ENCODE peak calls at places on chromosomes 3 and 15, in eight cellular contexts. H is transverse colon, M is GM23338, W is mammary epithelial cell, A is lung, I is sigmoid colon, Y is tibial nerve, L is stomach. V is an unnamed sample. For H3K4me1, the result is how much of the 10 kb centered on the place peaks cover.

GRCh38 chr3:65908588-65908987 is 130.1 kb downstream of the MAGI1 start:
- DNase-seq in A (no peak), W (no peak), L (no peak), H (no peak), M (no peak), Y (no peak), I (no peak), V (no peak)

GRCh38 chr3:16794251-16794650 is 90.5 kb upstream of the PLCL2 start:
- DNase-seq in I (no peak), M (no peak), Y (no peak), A (no peak), H (no peak), W (no peak), L (no peak), V (no peak)

GRCh38 chr15:73631915-73632669 is 1.1 kb downstream of the NPTN start:
- DNase-seq in A (no peak), L (no peak), I (peak), Y (no peak), M (peak), H (peak), W (peak), V (no peak)

GRCh38 chr3:175431396-175431795 is 572.3 kb downstream of the NAALADL2 start:
- DNase-seq in L (no peak), M (peak), H (peak), A (no peak), W (peak), I (no peak), Y (no peak), V (no peak)

GRCh38 chr3:159200176-159200575 is 398.3 kb downstream of the MFSD1 start:
- DNase-seq in A (no peak), H (no peak), Y (no peak), L (no peak), I (no peak), W (peak), M (no peak), V (no peak)

GRCh38 chr3:83500422-83500821 is 1458.4 kb upstream of the CADM2 start:
- DNase-seq in M (no peak), Y (no peak), L (no peak), H (no peak), W (peak), A (no peak), I (no peak), V (no peak)

GRCh38 chr15:89104172-89104564 is 15.9 kb downstream of the ABHD2 start:
- DNase-seq in M (no peak), I (peak), L (no peak), H (no peak), A (no peak), W (no peak), Y (peak), V (peak)

GRCh38 chr3:78978037-78978436 is 789.8 kb downstream of the ROBO1 start:
- DNase-seq in L (no peak), M (peak), W (peak), Y (no peak), H (no peak), I (no peak), A (no peak), V (no peak)

GRCh38 chr15:92636950-92637481 is 18.6 kb downstream of the FAM174B start:
- DNase-seq in L (peak), I (no peak), Y (no peak), M (peak), A (peak), W (peak), H (peak), V (no peak)

GRCh38 chr15:50262533-50262932 is 3.0 kb downstream of the HDC start:
- DNase-seq in W (no peak), H (peak), M (no peak), L (no peak), I (no peak), Y (no peak), A (no peak), V (no peak)

GRCh38 chr3:11582123-11582968 is 61.4 kb downstream of the VGLL4 start:
- DNase-seq in W (peak), Y (peak), I (peak), L (peak), A (peak), H (peak), M (peak), V (peak)

GRCh38 chr3:141738636-141739363 is 702 bp downstream of the RNF7 start:
- DNase-seq in I (no peak), L (no peak), H (peak), M (no peak), W (peak), A (no peak), Y (no peak), V (no peak)

GRCh38 chr15:96889734-96890480 is 559.4 kb downstream of the NR2F2 start:
- DNase-seq in L (no peak), W (no peak), H (no peak), A (no peak), Y (no peak), I (no peak), M (no peak), V (no peak)

GRCh38 chr15:81215531-81215930 is 18.9 kb downstream of the IL16 start:
- DNase-seq in I (no peak), A (no peak), Y (no peak), L (no peak), W (no peak), M (no peak), H (no peak), V (no peak)

GRCh38 chr15:74453925-74454763 is 6.8 kb downstream of the UBL7 start:
- DNase-seq in I (no peak), H (no peak), W (no peak), Y (no peak), A (no peak), L (no peak), M (no peak), V (no peak)

GRCh38 chr3:127443581-127444375 is 146.8 kb downstream of the TPRA1 start:
- DNase-seq in M (no peak), I (peak), W (no peak), H (no peak), Y (no peak), A (no peak), L (peak), V (no peak)

GRCh38 chr3:39126532-39127071 is 19.1 kb downstream of the TTC21A start:
- DNase-seq in H (peak), Y (no peak), A (no peak), I (peak), W (peak), L (no peak), M (peak), V (no peak)

GRCh38 chr3:39752751-39753150 is 56.7 kb upstream of the MYRIP start:
- DNase-seq in H (no peak), I (no peak), L (no peak), Y (no peak), M (no peak), A (no peak), W (peak), V (no peak)

GRCh38 chr3:13416002-13416793 is 3.9 kb downstream of the NUP210 start:
- DNase-seq in W (no peak), A (no peak), L (no peak), H (no peak), M (peak), I (no peak), Y (no peak), V (no peak)

GRCh38 chr3:134721214-134721613 is 70.4 kb upstream of the KY start:
- DNase-seq in Y (no peak), H (no peak), W (no peak), L (no peak), A (no peak), I (no peak), M (no peak), V (no peak)

GRCh38 chr3:144763878-144764454 is 792.3 kb downstream of the DIPK2A start:
- DNase-seq in I (no peak), L (no peak), W (peak), M (no peak), A (no peak), H (no peak), Y (no peak), V (no peak)

GRCh38 chr3:74000715-74001114 is 376.0 kb upstream of the PDZRN3 start:
- DNase-seq in A (no peak), H (no peak), W (no peak), Y (no peak), I (no peak), M (no peak), L (no peak), V (no peak)

GRCh38 chr3:189349772-189350171 is 178.0 kb downstream of the TPRG1 start:
- DNase-seq in H (no peak), I (no peak), W (no peak), M (no peak), Y (no peak), L (no peak), A (no peak), V (no peak)

GRCh38 chr3:41943444-41943843 is 18.5 kb downstream of the ULK4 start:
- DNase-seq in Y (no peak), I (no peak), L (no peak), H (no peak), M (no peak), A (no peak), W (no peak), V (no peak)

GRCh38 chr3:46228259-46229222 is 13.7 kb upstream of the CCR3 start:
- DNase-seq in L (no peak), I (peak), A (no peak), H (no peak), M (no peak), Y (no peak), W (peak), V (no peak)

GRCh38 chr15:75199347-75199976 is 2.2 kb upstream of the C15orf39 start:
- DNase-seq in Y (no peak), L (no peak), H (no peak), M (no peak), A (no peak), W (no peak), I (no peak), V (no peak)

GRCh38 chr3:178454714-178455113 is 81.5 kb upstream of the KCNMB2 start:
- DNase-seq in A (no peak), L (no peak), H (peak), M (no peak), W (peak), I (peak), Y (peak), V (peak)

GRCh38 chr3:36597422-36597821 is 166.9 kb downstream of the DCLK3 start:
- DNase-seq in H (no peak), Y (no peak), W (peak), A (no peak), I (no peak), L (no peak), M (no peak), V (no peak)

GRCh38 chr3:155370198-155370597 is 76.7 kb upstream of the STRIT1 start:
- DNase-seq in M (no peak), A (peak), L (no peak), I (peak), H (no peak), Y (peak), W (no peak), V (no peak)

GRCh38 chr15:59166156-59166555 is 40.5 kb upstream of the LDHAL6B start:
- DNase-seq in L (no peak), W (no peak), H (no peak), I (no peak), M (no peak), Y (no peak), A (no peak), V (no peak)

GRCh38 chr3:187783098-187783497 is 37.8 kb upstream of the BCL6 start:
- DNase-seq in A (peak), M (no peak), W (peak), L (peak), H (no peak), Y (no peak), I (peak), V (no peak)

GRCh38 chr15:23095796-23096195 is 40.8 kb downstream of the GOLGA6L1 start:
- DNase-seq in W (no peak), L (no peak), A (no peak), M (no peak), H (no peak), I (no peak), Y (no peak), V (no peak)

GRCh38 chr15:39589815-39590644 is 9.2 kb downstream of the THBS1 start:
- DNase-seq in H (peak), Y (no peak), A (no peak), L (no peak), M (no peak), W (no peak), I (peak), V (no peak)

GRCh38 chr3:16849795-16850194 is 35.0 kb upstream of the PLCL2 start:
- DNase-seq in I (no peak), Y (no peak), L (no peak), W (no peak), A (no peak), H (no peak), M (no peak), V (no peak)

GRCh38 chr3:71317749-71318458 is 265.6 kb downstream of the FOXP1 start:
- DNase-seq in Y (no peak), M (no peak), I (no peak), W (no peak), H (no peak), L (no peak), A (no peak), V (no peak)

GRCh38 chr3:188287339-188287738 is 133.4 kb downstream of the LPP start:
- DNase-seq in Y (no peak), I (no peak), M (no peak), H (no peak), L (no peak), W (no peak), A (no peak), V (no peak)

DNA sequence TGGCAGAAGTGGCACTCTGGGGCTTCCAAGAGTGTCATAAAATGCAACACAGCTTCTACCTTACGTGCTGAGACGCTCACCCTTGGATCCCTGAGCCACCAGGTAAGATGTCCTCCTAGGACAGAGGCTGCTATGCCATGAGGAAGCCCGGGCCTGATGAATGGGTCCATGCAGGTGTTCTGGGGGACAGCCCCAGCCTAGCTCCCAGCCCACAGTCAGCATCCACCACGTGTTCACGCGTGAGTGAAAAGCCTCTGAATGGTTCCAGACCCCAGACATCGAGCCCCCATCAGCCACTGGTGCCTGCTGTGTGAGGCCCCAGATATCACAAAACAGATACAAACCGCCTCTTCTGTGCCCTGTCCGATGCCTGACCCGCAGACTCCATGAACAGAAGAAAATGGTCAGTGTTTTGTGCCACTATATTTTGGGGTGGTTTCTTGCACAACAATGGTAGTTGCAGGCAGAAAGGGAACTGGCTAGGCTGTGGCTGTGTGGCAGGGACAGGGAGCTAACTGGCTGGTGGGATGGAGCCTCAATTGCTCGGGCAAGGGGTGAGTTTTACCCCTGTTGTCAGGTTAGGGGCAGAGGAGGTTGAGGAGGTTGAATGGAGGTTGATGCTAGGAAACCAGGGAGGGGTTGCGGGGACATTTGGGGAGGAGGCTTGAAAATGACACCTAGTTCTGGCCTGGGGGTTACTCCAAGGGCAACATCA is 92.2 kb downstream of the LINGO1 start:
- DNase-seq in W (no peak), M (no peak), I (peak), A (no peak), H (no peak), Y (no peak), L (no peak), V (no peak)
- H3K4me1 ChIP-seq in W (under half), M (half or more), I (under half), A (under half), H (under half), Y (under half), L (under half), V (under half)

DNA sequence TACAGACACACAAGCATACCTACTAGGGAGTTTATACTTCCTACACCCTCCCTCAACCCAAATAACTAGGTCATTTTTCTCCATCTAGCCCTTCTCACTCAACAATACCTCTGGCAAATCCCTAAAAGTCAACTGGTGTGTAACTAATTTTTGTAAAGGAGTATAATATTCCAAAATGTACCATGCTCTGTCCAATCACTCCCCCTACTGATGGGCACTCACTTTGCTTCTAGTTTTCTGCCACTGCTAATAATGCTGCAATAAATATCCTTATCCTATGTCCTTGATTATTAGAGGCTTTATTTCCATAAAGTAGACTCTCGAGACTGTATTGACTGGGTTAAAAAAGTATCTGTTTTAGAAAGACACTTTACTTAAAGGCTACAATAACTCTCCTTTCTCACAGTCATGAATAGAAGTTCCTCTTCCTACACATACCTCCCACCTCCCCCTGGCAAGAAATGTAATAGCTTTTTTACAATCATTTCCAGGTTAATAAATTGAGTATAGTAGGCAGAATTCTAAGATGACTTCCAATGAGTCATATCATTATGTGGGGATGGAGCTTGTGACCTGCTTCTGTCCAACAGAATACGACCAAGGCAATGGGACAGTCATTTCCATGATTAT is 30.0 kb downstream of the SHQ1 start:
- DNase-seq in L (no peak), H (no peak), A (no peak), I (no peak), W (peak), Y (no peak), M (no peak), V (no peak)
- H3K27ac ChIP-seq in L (no peak), H (no peak), A (no peak), I (peak), W (no peak), Y (no peak), M (no peak), V (no peak)

DNA sequence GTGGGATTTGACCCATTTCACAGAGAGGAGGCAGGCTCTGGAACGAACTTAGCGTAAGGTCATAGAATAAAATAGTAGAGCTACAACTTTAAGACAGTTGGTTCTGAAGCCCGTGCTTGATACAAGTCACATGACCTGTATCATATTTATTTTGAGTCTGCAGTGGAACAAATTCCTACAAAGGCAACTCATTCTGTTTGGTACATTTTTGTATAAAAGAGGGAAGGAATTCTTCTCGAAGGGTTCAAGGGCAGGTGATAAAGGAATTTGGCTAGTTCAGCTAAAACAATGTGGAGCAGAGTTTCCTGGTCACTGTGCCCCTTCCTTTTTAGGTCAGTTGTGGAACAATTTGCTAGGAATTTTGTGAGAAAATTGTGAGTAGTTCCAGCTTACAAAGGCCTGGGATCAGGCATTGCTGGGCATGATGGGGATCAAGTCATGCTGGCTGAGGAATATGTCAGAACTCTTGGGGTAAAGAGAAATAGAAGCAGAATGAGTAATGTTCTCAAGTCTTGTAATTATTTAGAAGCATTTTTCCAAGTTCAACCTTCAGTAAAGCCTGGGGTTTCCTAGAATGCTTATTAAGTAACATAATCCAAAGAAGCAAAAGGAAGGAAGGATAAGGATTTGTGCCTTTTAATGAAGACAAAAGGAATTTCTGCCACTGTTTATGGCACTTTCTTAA is 19.1 kb downstream of the USP3 start:
- DNase-seq in M (no peak), Y (no peak), A (no peak), H (no peak), I (no peak), L (no peak), W (no peak), V (no peak)
- H3K4me1 ChIP-seq in M (under half), Y (under half), A (under half), H (under half), I (under half), L (half or more), W (under half), V (half or more)

DNA sequence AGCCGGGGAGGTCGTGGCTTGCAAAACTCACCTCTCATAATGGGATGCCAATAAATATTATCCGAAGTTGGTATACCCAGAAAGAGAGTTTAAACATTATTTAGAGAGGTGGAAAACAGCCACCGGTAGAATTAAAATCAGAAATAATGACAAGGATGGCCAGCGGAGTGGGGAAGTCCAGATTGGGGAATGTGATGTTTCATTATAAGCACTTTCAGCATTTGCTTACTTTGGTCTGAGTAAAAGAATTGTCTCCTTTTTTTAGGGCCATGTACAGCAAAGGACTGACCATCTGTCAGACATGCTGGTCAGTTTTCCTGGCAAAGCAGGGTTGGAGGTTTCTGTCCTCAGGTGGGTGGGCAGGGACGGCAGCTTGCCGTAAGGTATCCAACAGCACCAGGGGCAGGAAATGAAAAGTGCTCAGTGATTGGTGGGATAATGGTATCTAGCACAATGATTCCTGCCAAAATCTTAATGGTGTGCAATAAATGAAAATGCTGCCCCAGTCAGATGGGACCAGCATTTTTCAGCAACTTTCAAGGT is 24.3 kb downstream of the APBA2 start:
- DNase-seq in M (no peak), A (no peak), W (no peak), I (no peak), H (no peak), Y (no peak), L (no peak), V (no peak)
- H3K27ac ChIP-seq in M (no peak), A (no peak), W (no peak), I (no peak), H (no peak), Y (no peak), L (no peak), V (no peak)

GRCh38 chr3:122572940-122573412 is 4.5 kb upstream of the PARP15 start:
- DNase-seq in W (peak), A (peak), H (no peak), L (peak), I (no peak), Y (no peak), M (peak), V (no peak)
- H3K4me1 ChIP-seq in W (under half), A (under half), H (under half), L (under half), I (under half), Y (under half), M (under half), V (under half)

GRCh38 chr3:138890555-138891187 is 55.9 kb upstream of the PIK3CB start:
- DNase-seq in L (no peak), I (no peak), A (no peak), W (no peak), M (no peak), Y (no peak), H (no peak), V (no peak)
- H3K27ac ChIP-seq in L (no peak), I (no peak), A (no peak), W (no peak), M (no peak), Y (no peak), H (no peak), V (no peak)

GRCh38 chr15:29687939-29688884 is 134.1 kb downstream of the TJP1 start:
- DNase-seq in W (no peak), M (no peak), L (peak), H (peak), A (no peak), I (no peak), Y (no peak), V (no peak)
- H3K4me1 ChIP-seq in W (under half), M (under half), L (under half), H (under half), A (under half), I (under half), Y (under half), V (under half)

V was measured in psoas muscle.